ENCODE peak calls at places on chromosomes 12 and 14, in nine cellular contexts. K is ascending aorta; N is A549; X is CD4-positive, CD25-positive, alpha-beta regulatory T cell; G is CD8-positive, alpha-beta memory T cell; P is transverse colon; E is hepatocyte; Z is PC-3; S is right cardiac atrium. C is an unnamed sample.

GRCh38 chr14:51592836-51593235 is 58.9 kb upstream of the FRMD6 start:
- DNase-seq in K (no peak), N (no peak), X (no peak), G (peak), P (no peak), E (no peak), Z (no peak), S (no peak), C (no peak)

GRCh38 chr14:95523051-95523817 is 6.8 kb upstream of the SYNE3 start:
- DNase-seq in K (no peak), N (no peak), X (no peak), G (no peak), P (no peak), E (no peak), Z (peak), S (no peak), C (no peak)

GRCh38 chr12:128008341-128008740 is 258.6 kb upstream of the TMEM132C start:
- DNase-seq in K (no peak), N (no peak), X (no peak), G (no peak), P (no peak), E (no peak), Z (peak), S (no peak), C (no peak)

GRCh38 chr12:6218526-6218925 is 18.3 kb downstream of the CD9 start:
- DNase-seq in K (no peak), N (no peak), X (no peak), G (no peak), P (no peak), E (no peak), Z (peak), S (no peak), C (no peak)

GRCh38 chr14:54594531-54594930 is 27.6 kb downstream of the SAMD4A start:
- DNase-seq in K (no peak), N (no peak), X (no peak), G (no peak), P (no peak), E (no peak), Z (no peak), S (no peak), C (no peak)

GRCh38 chr12:94941440-94941862 is 62.0 kb downstream of the NDUFA12 start:
- DNase-seq in K (peak), N (peak), X (peak), G (peak), P (no peak), E (peak), Z (peak), S (peak), C (peak)

GRCh38 chr14:56585461-56586084 is 6.0 kb downstream of the TMEM260 start:
- DNase-seq in K (no peak), N (peak), X (no peak), G (no peak), P (no peak), E (no peak), Z (peak), S (no peak), C (no peak)

GRCh38 chr14:66649515-66649914 is 141.6 kb downstream of the GPHN start:
- DNase-seq in K (no peak), N (no peak), X (peak), G (no peak), P (no peak), E (no peak), Z (no peak), S (no peak), C (no peak)

GRCh38 chr14:56884617-56885016 is 74.3 kb upstream of the OTX2 start:
- DNase-seq in K (no peak), N (no peak), X (no peak), G (no peak), P (no peak), E (no peak), Z (no peak), S (no peak), C (no peak)

GRCh38 chr12:132410296-132410625 is 79.7 kb upstream of the FBRSL1 start:
- DNase-seq in K (no peak), N (no peak), X (no peak), G (no peak), P (no peak), E (no peak), Z (no peak), S (no peak), C (no peak)

GRCh38 chr12:46585854-46586621 is 213.5 kb upstream of the SLC38A2 start:
- DNase-seq in K (no peak), N (peak), X (no peak), G (peak), P (peak), E (peak), Z (peak), S (no peak), C (no peak)

GRCh38 chr12:129704232-129704830 is 199.5 kb downstream of the TMEM132D start:
- DNase-seq in K (no peak), N (peak), X (no peak), G (no peak), P (no peak), E (no peak), Z (no peak), S (no peak), C (no peak)

GRCh38 chr14:22185191-22185590 is 403.8 kb downstream of the DAD1 start:
- DNase-seq in K (no peak), N (no peak), X (no peak), G (no peak), P (no peak), E (no peak), Z (no peak), S (no peak), C (no peak)

GRCh38 chr14:22188346-22188745 is 400.7 kb downstream of the DAD1 start:
- DNase-seq in K (no peak), N (no peak), X (no peak), G (no peak), P (no peak), E (no peak), Z (no peak), S (no peak), C (no peak)

GRCh38 chr14:22180045-22180444 is 409.0 kb downstream of the DAD1 start:
- DNase-seq in K (no peak), N (no peak), X (no peak), G (no peak), P (no peak), E (no peak), Z (no peak), S (no peak), C (no peak)

GRCh38 chr14:22179190-22179589 is 409.8 kb downstream of the DAD1 start:
- DNase-seq in K (no peak), N (no peak), X (no peak), G (no peak), P (no peak), E (no peak), Z (peak), S (no peak), C (no peak)

DNA sequence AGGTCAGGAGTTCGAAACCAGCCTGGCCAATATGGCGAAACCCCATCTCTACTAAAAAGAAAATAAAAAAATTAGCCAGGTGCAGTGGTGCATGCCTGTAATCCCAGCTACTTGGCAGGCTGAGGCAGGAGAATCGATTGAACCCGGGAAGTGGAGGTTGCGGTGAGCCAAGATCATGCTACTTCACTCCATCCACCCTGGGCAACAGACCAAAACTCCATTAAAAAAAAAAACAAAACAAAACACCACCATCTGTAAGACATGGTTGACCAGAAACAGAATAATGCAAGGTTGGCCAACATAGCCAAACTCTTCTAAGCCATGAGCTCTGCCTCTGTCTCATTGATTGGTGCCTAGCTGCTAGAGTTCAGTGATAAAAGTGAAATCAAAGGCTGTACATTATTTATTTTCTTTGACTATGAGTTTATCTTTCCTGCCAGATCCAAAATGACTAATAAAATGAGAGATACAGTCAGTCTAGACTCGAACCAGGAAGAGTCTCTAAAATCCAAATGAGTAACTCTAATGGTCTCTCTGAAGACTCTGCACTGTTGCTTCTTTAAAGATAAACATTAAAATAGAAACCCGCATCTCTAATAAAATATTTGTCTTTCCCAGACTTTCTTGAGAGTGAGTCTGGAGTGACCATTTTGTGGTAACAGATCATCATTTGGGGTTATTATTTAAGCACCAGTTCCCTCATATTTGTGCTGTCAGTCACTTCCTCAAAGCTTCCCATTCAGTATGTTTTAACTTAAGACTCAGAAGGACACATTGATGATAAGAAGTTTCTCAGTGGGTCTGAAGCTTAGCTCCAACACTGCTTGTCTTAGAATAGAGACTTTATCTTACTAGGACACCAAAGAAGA is 404.6 kb downstream of the DAD1 start:
- DNase-seq in K (no peak), N (no peak), X (no peak), G (no peak), P (no peak), E (no peak), Z (peak), S (no peak), C (no peak)
- H3K4me3 ChIP-seq in K (no peak), N (no peak), X (no peak), G (no peak), P (no peak), E (no peak), Z (no peak), S (no peak), C (no peak)

DNA sequence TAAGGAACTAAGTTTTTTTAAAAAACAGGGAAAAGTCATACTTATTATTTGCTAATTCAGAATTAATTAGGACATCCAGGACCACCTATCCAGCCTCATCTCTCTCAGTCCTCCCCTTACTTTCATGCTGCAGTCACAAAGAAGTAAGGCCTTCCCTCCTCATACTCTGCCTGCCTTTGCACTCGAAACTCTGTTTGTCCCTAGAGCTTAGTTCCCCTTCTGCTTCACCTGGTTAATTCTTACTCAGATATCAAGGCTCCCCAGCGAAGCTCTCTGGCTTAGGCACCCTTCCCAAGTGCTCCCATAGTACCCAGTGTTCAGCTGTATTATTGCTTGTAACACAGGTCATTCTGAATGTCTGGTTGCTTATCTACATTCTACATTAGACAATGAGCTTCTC is 81.4 kb downstream of the ERGIC2 start:
- DNase-seq in K (no peak), N (no peak), X (no peak), G (no peak), P (no peak), E (no peak), Z (no peak), S (no peak), C (no peak)
- H3K27ac ChIP-seq in K (no peak), N (no peak), X (no peak), G (no peak), P (no peak), E (no peak), Z (no peak), S (no peak), C (no peak)

GRCh38 chr12:122880668-122881067 is 15.3 kb downstream of the VPS37B start:
- DNase-seq in K (no peak), N (peak), X (no peak), G (no peak), P (no peak), E (no peak), Z (peak), S (no peak), C (no peak)
- H3K4me3 ChIP-seq in K (no peak), N (no peak), X (no peak), G (no peak), P (no peak), E (no peak), Z (no peak), S (no peak), C (no peak)

GRCh38 chr12:10505620-10506019 is at the start of gene EIF2S3B:
- DNase-seq in K (no peak), N (no peak), X (no peak), G (no peak), P (no peak), E (no peak), Z (no peak), S (no peak), C (no peak)
- H3K27ac ChIP-seq in K (no peak), N (no peak), X (no peak), G (no peak), P (no peak), E (no peak), Z (no peak), S (no peak), C (no peak)

GRCh38 chr12:110577717-110578521 is 5.2 kb downstream of the PPTC7 start:
- DNase-seq in K (no peak), N (peak), X (no peak), G (peak), P (peak), E (peak), Z (peak), S (no peak), C (no peak)
- H3K4me3 ChIP-seq in K (no peak), N (peak), X (peak), G (peak), P (peak), E (no peak), Z (peak), S (no peak), C (peak)

GRCh38 chr12:92769124-92769901 is 66.5 kb downstream of the PLEKHG7 start:
- DNase-seq in K (no peak), N (no peak), X (no peak), G (no peak), P (no peak), E (no peak), Z (no peak), S (no peak), C (no peak)
- H3K27ac ChIP-seq in K (no peak), N (no peak), X (no peak), G (no peak), P (no peak), E (no peak), Z (no peak), S (peak), C (no peak)

GRCh38 chr14:65179918-65180724 is 77.8 kb upstream of the MAX start:
- DNase-seq in K (no peak), N (peak), X (no peak), G (no peak), P (peak), E (no peak), Z (peak), S (peak), C (peak)
- H3K4me3 ChIP-seq in K (no peak), N (no peak), X (no peak), G (no peak), P (no peak), E (no peak), Z (no peak), S (no peak), C (no peak)

C was measured in heart left ventricle.